ENCODE peak calls at places on chromosomes 13 and 19, in four cellular contexts. One of them, this sample, is unnamed.

GRCh38 chr13:109191422-109191821 is 562.0 kb downstream of the MYO16 start:
- ATAC-seq in Panc1: no peak
- ATAC-seq in pancreas: no peak
- ATAC-seq in activated T-cell treated with anti-CD3 and anti-CD28 coated beads, Interleukin-2, amount 50 U/mL, for 72 hours: no peak
- ATAC-seq in this sample: no peak

GRCh38 chr19:46815833-46816627 is 27.6 kb upstream of the SLC1A5 start:
- ATAC-seq in pancreas: no peak
- ATAC-seq in activated T-cell treated with anti-CD3 and anti-CD28 coated beads, Interleukin-2, amount 50 U/mL, for 72 hours: no peak
- ATAC-seq in Panc1: no peak
- ATAC-seq in this sample: no peak

GRCh38 chr13:109369357-109370052 is 416.9 kb downstream of the IRS2 start:
- ATAC-seq in Panc1: no peak
- ATAC-seq in activated T-cell treated with anti-CD3 and anti-CD28 coated beads, Interleukin-2, amount 50 U/mL, for 72 hours: no peak
- ATAC-seq in pancreas: no peak
- ATAC-seq in this sample: no peak

GRCh38 chr19:28876604-28877123 is 336.3 kb downstream of the UQCRFS1 start:
- ATAC-seq in Panc1: no peak
- ATAC-seq in pancreas: no peak
- ATAC-seq in activated T-cell treated with anti-CD3 and anti-CD28 coated beads, Interleukin-2, amount 50 U/mL, for 72 hours: no peak
- ATAC-seq in this sample: no peak

GRCh38 chr19:5983367-5983955 is 5.5 kb upstream of the RANBP3 start:
- ATAC-seq in Panc1: no peak
- ATAC-seq in pancreas: no peak
- ATAC-seq in activated T-cell treated with anti-CD3 and anti-CD28 coated beads, Interleukin-2, amount 50 U/mL, for 72 hours: no peak
- ATAC-seq in this sample: peak

GRCh38 chr13:76586842-76587241 is 299.4 kb downstream of the KCTD12 start:
- ATAC-seq in pancreas: no peak
- ATAC-seq in Panc1: no peak
- ATAC-seq in activated T-cell treated with anti-CD3 and anti-CD28 coated beads, Interleukin-2, amount 50 U/mL, for 72 hours: no peak
- ATAC-seq in this sample: no peak

GRCh38 chr19:9039728-9040127 is 29.5 kb upstream of the MUC16 start:
- ATAC-seq in pancreas: no peak
- ATAC-seq in activated T-cell treated with anti-CD3 and anti-CD28 coated beads, Interleukin-2, amount 50 U/mL, for 72 hours: no peak
- ATAC-seq in Panc1: no peak
- ATAC-seq in this sample: no peak

GRCh38 chr13:114263590-114263989 is 17.8 kb upstream of the UPF3A start:
- ATAC-seq in Panc1: no peak
- ATAC-seq in pancreas: no peak
- ATAC-seq in activated T-cell treated with anti-CD3 and anti-CD28 coated beads, Interleukin-2, amount 50 U/mL, for 72 hours: no peak
- ATAC-seq in this sample: no peak

GRCh38 chr13:80242728-80243427 is 98.0 kb downstream of the SPRY2 start:
- ATAC-seq in pancreas: no peak
- ATAC-seq in activated T-cell treated with anti-CD3 and anti-CD28 coated beads, Interleukin-2, amount 50 U/mL, for 72 hours: no peak
- ATAC-seq in Panc1: no peak
- ATAC-seq in this sample: no peak

GRCh38 chr13:95636853-95637252 is 7.7 kb downstream of the DZIP1 start:
- ATAC-seq in activated T-cell treated with anti-CD3 and anti-CD28 coated beads, Interleukin-2, amount 50 U/mL, for 72 hours: peak
- ATAC-seq in pancreas: no peak
- ATAC-seq in Panc1: no peak
- ATAC-seq in this sample: peak

GRCh38 chr19:1076951-1077350 is 10.0 kb downstream of the ARHGAP45 start:
- ATAC-seq in Panc1: no peak
- ATAC-seq in pancreas: peak
- ATAC-seq in activated T-cell treated with anti-CD3 and anti-CD28 coated beads, Interleukin-2, amount 50 U/mL, for 72 hours: peak
- ATAC-seq in this sample: peak

GRCh38 chr13:32203736-32204135 is 111.4 kb downstream of the ZAR1L start:
- ATAC-seq in Panc1: no peak
- ATAC-seq in activated T-cell treated with anti-CD3 and anti-CD28 coated beads, Interleukin-2, amount 50 U/mL, for 72 hours: no peak
- ATAC-seq in pancreas: no peak
- ATAC-seq in this sample: no peak

GRCh38 chr19:35742121-35742724 is at the start of gene IGFLR1:
- ATAC-seq in Panc1: no peak
- ATAC-seq in pancreas: no peak
- ATAC-seq in activated T-cell treated with anti-CD3 and anti-CD28 coated beads, Interleukin-2, amount 50 U/mL, for 72 hours: peak
- ATAC-seq in this sample: no peak

GRCh38 chr13:82634946-82635345 is 1247.3 kb downstream of the SLITRK1 start:
- ATAC-seq in Panc1: no peak
- ATAC-seq in activated T-cell treated with anti-CD3 and anti-CD28 coated beads, Interleukin-2, amount 50 U/mL, for 72 hours: no peak
- ATAC-seq in pancreas: no peak
- ATAC-seq in this sample: no peak

GRCh38 chr13:20997301-20998061 is 63.9 kb downstream of the LATS2 start:
- ATAC-seq in activated T-cell treated with anti-CD3 and anti-CD28 coated beads, Interleukin-2, amount 50 U/mL, for 72 hours: no peak
- ATAC-seq in Panc1: no peak
- ATAC-seq in pancreas: no peak
- ATAC-seq in this sample: no peak

This sample was measured in activated CD4-positive, CD25-positive, alpha-beta regulatory T cell treated with anti-CD3 and anti-CD28 coated beads, Interleukin-2, amount 50 U/mL, for 24 hours.